ENCODE peak calls at places on chromosomes 1 and 21, in ten cellular contexts. One of them, this sample, is unnamed.

GRCh38 chr21:43340491-43341348 is 86.2 kb downstream of the SIK1 start:
- DNase-seq in epithelial cell of prostate: no peak
- DNase-seq in AG04450: peak; percentile 69
- DNase-seq in DMS53: peak; percentile 23
- DNase-seq in thoracic aorta: no peak
- DNase-seq in Caco-2: peak; percentile 89
- DNase-seq in islet precursor cell: peak; percentile 92
- DNase-seq in ELR: peak; percentile 94
- DNase-seq in breast epithelium: no peak
- DNase-seq in cerebellar cortex: no peak
- DNase-seq in this sample: no peak

GRCh38 chr1:220748091-220748934 is at the start of gene MTARC2:
- DNase-seq in epithelial cell of prostate: no peak
- DNase-seq in AG04450: peak; percentile 8
- DNase-seq in DMS53: peak; percentile 78
- DNase-seq in thoracic aorta: peak; percentile 56
- DNase-seq in Caco-2: peak; percentile 80
- DNase-seq in islet precursor cell: peak; percentile 89
- DNase-seq in ELR: peak; percentile 81
- DNase-seq in breast epithelium: peak; percentile 71
- DNase-seq in cerebellar cortex: peak; percentile 50
- DNase-seq in this sample: no peak

GRCh38 chr1:6419397-6419802 is 319 bp downstream of the HES2 start:
- DNase-seq in epithelial cell of prostate: no peak
- DNase-seq in AG04450: no peak
- DNase-seq in DMS53: peak; percentile 63
- DNase-seq in thoracic aorta: no peak
- DNase-seq in Caco-2: no peak
- DNase-seq in islet precursor cell: no peak
- DNase-seq in ELR: no peak
- DNase-seq in breast epithelium: no peak
- DNase-seq in cerebellar cortex: no peak
- DNase-seq in this sample: no peak

GRCh38 chr1:6095511-6096242 is 50.0 kb downstream of the KCNAB2 start:
- DNase-seq in epithelial cell of prostate: no peak
- DNase-seq in AG04450: no peak
- DNase-seq in DMS53: no peak
- DNase-seq in thoracic aorta: no peak
- DNase-seq in Caco-2: no peak
- DNase-seq in islet precursor cell: no peak
- DNase-seq in ELR: no peak
- DNase-seq in breast epithelium: no peak
- DNase-seq in cerebellar cortex: no peak
- DNase-seq in this sample: no peak

GRCh38 chr21:33112670-33113596 is 43.0 kb downstream of the OLIG1 start:
- DNase-seq in epithelial cell of prostate: no peak
- DNase-seq in AG04450: no peak
- DNase-seq in DMS53: no peak
- DNase-seq in thoracic aorta: no peak
- DNase-seq in Caco-2: no peak
- DNase-seq in islet precursor cell: no peak
- DNase-seq in ELR: no peak
- DNase-seq in breast epithelium: no peak
- DNase-seq in cerebellar cortex: no peak
- DNase-seq in this sample: no peak

GRCh38 chr1:33586111-33586510 is 113.7 kb downstream of the ZSCAN20 start:
- DNase-seq in epithelial cell of prostate: peak; percentile 2
- DNase-seq in AG04450: no peak
- DNase-seq in DMS53: no peak
- DNase-seq in thoracic aorta: no peak
- DNase-seq in Caco-2: no peak
- DNase-seq in islet precursor cell: peak; percentile 38
- DNase-seq in ELR: peak; percentile 53
- DNase-seq in breast epithelium: no peak
- DNase-seq in cerebellar cortex: no peak
- DNase-seq in this sample: no peak

GRCh38 chr1:98086796-98087195 is 166.0 kb upstream of the DPYD start:
- DNase-seq in epithelial cell of prostate: peak; percentile 70
- DNase-seq in AG04450: peak; percentile 92
- DNase-seq in DMS53: peak; percentile 92
- DNase-seq in thoracic aorta: no peak
- DNase-seq in Caco-2: peak; percentile 50
- DNase-seq in islet precursor cell: peak; percentile 74
- DNase-seq in ELR: peak; percentile 99
- DNase-seq in breast epithelium: no peak
- DNase-seq in cerebellar cortex: no peak
- DNase-seq in this sample: no peak

GRCh38 chr1:23497777-23498439 is 13.9 kb upstream of the ASAP3 start:
- DNase-seq in epithelial cell of prostate: no peak
- DNase-seq in AG04450: no peak
- DNase-seq in DMS53: peak; percentile 37
- DNase-seq in thoracic aorta: no peak
- DNase-seq in Caco-2: no peak
- DNase-seq in islet precursor cell: no peak
- DNase-seq in ELR: no peak
- DNase-seq in breast epithelium: no peak
- DNase-seq in cerebellar cortex: no peak
- DNase-seq in this sample: no peak

GRCh38 chr1:207818971-207819451 is 67.2 kb downstream of the CD46 start:
- DNase-seq in epithelial cell of prostate: no peak
- DNase-seq in AG04450: no peak
- DNase-seq in DMS53: peak; percentile 20
- DNase-seq in thoracic aorta: no peak
- DNase-seq in Caco-2: no peak
- DNase-seq in islet precursor cell: peak; percentile 82
- DNase-seq in ELR: peak; percentile 84
- DNase-seq in breast epithelium: no peak
- DNase-seq in cerebellar cortex: no peak
- DNase-seq in this sample: no peak

GRCh38 chr1:235027076-235027861 is 101.4 kb downstream of the TOMM20 start:
- DNase-seq in epithelial cell of prostate: no peak
- DNase-seq in AG04450: no peak
- DNase-seq in DMS53: no peak
- DNase-seq in thoracic aorta: no peak
- DNase-seq in Caco-2: no peak
- DNase-seq in islet precursor cell: no peak
- DNase-seq in ELR: no peak
- DNase-seq in breast epithelium: no peak
- DNase-seq in cerebellar cortex: no peak
- DNase-seq in this sample: no peak

GRCh38 chr1:243568793-243569192 is 281.2 kb downstream of the AKT3 start:
- DNase-seq in epithelial cell of prostate: no peak
- DNase-seq in AG04450: peak; percentile 67
- DNase-seq in DMS53: no peak
- DNase-seq in thoracic aorta: no peak
- DNase-seq in Caco-2: no peak
- DNase-seq in islet precursor cell: no peak
- DNase-seq in ELR: peak; percentile 73
- DNase-seq in breast epithelium: no peak
- DNase-seq in cerebellar cortex: no peak
- DNase-seq in this sample: no peak

GRCh38 chr1:18001725-18002124 is 105.9 kb upstream of the IGSF21 start:
- DNase-seq in epithelial cell of prostate: no peak
- DNase-seq in AG04450: no peak
- DNase-seq in DMS53: no peak
- DNase-seq in thoracic aorta: no peak
- DNase-seq in Caco-2: no peak
- DNase-seq in islet precursor cell: no peak
- DNase-seq in ELR: no peak
- DNase-seq in breast epithelium: no peak
- DNase-seq in cerebellar cortex: no peak
- DNase-seq in this sample: no peak

GRCh38 chr1:45785583-45785982 is 17.8 kb upstream of the MAST2 start:
- DNase-seq in epithelial cell of prostate: no peak
- DNase-seq in AG04450: no peak
- DNase-seq in DMS53: no peak
- DNase-seq in thoracic aorta: no peak
- DNase-seq in Caco-2: no peak
- DNase-seq in islet precursor cell: no peak
- DNase-seq in ELR: no peak
- DNase-seq in breast epithelium: no peak
- DNase-seq in cerebellar cortex: no peak
- DNase-seq in this sample: no peak

GRCh38 chr1:243790404-243790803 is 59.6 kb downstream of the AKT3 start:
- DNase-seq in epithelial cell of prostate: no peak
- DNase-seq in AG04450: no peak
- DNase-seq in DMS53: no peak
- DNase-seq in thoracic aorta: no peak
- DNase-seq in Caco-2: no peak
- DNase-seq in islet precursor cell: no peak
- DNase-seq in ELR: no peak
- DNase-seq in breast epithelium: no peak
- DNase-seq in cerebellar cortex: no peak
- DNase-seq in this sample: no peak

GRCh38 chr21:15495965-15496364 is 233.8 kb upstream of the USP25 start:
- DNase-seq in epithelial cell of prostate: no peak
- DNase-seq in AG04450: no peak
- DNase-seq in DMS53: peak; percentile 19
- DNase-seq in thoracic aorta: no peak
- DNase-seq in Caco-2: no peak
- DNase-seq in islet precursor cell: no peak
- DNase-seq in ELR: peak; percentile 63
- DNase-seq in breast epithelium: no peak
- DNase-seq in cerebellar cortex: no peak
- DNase-seq in this sample: no peak

GRCh38 chr21:31872452-31873274 is at the start of gene HUNK:
- DNase-seq in epithelial cell of prostate: no peak
- DNase-seq in AG04450: no peak
- DNase-seq in DMS53: peak; percentile 79
- DNase-seq in thoracic aorta: no peak
- DNase-seq in Caco-2: peak; percentile 68
- DNase-seq in islet precursor cell: peak; percentile 86
- DNase-seq in ELR: no peak
- DNase-seq in breast epithelium: no peak
- DNase-seq in cerebellar cortex: no peak
- DNase-seq in this sample: no peak

GRCh38 chr1:93728480-93729131 is 47.0 kb upstream of the BCAR3 start:
- DNase-seq in epithelial cell of prostate: no peak
- DNase-seq in AG04450: no peak
- DNase-seq in DMS53: no peak
- DNase-seq in thoracic aorta: no peak
- DNase-seq in Caco-2: no peak
- DNase-seq in islet precursor cell: no peak
- DNase-seq in ELR: no peak
- DNase-seq in breast epithelium: no peak
- DNase-seq in cerebellar cortex: peak; percentile 91
- DNase-seq in this sample: no peak